ENCODE peak calls at places on chromosome 1, in ten cellular contexts. J is activated naive CD8-positive, alpha-beta T cell treated with anti-CD3 and anti-CD28 coated beads, Interleukin-2, amount 50 U/mL, for 24 hours; Y is T-helper 9 cell; Z is left ventricle myocardium superior; L is stimulated activated CD8-positive, alpha-beta memory T cell treated with anti-CD3 and anti-CD28 coated beads, Interleukin-7, amount 100 ng/mL, for 1 hour; X is AG04450; K is NCI-H2081; M is adipocyte; H is activated CD8-positive, alpha-beta memory T cell treated with anti-CD3 and anti-CD28 coated beads, Interleukin-2, amount 10 ng/mL, durations not matched to agents 7 days and 5 days; E is NCI-H1092. P is an unnamed sample.

GRCh38 chr1:161009602-161010211 is 11.2 kb downstream of the F11R start:
- DNase-seq in X (no peak), H (no peak), K (no peak), Z (no peak), E (no peak), J (no peak), L (no peak), M (no peak), Y (no peak), P (no peak)

GRCh38 chr1:30033276-30034104 is 689.9 kb downstream of the MATN1 start:
- DNase-seq in J (no peak), E (no peak), L (no peak), M (no peak), Y (no peak), K (no peak), X (no peak), H (peak), Z (no peak), P (no peak)

GRCh38 chr1:145963218-145964019 is 956 bp downstream of the ANKRD34A start:
- DNase-seq in X (no peak), E (no peak), H (no peak), M (peak), L (no peak), K (no peak), Y (no peak), J (no peak), Z (no peak), P (no peak)

GRCh38 chr1:12184008-12184681 is 17.4 kb downstream of the TNFRSF1B start:
- DNase-seq in L (no peak), H (no peak), J (no peak), K (no peak), Z (peak), M (peak), X (peak), Y (no peak), E (no peak), P (no peak)

GRCh38 chr1:5667513-5668325 is 324.5 kb downstream of the NPHP4 start:
- DNase-seq in J (no peak), Z (no peak), E (no peak), H (peak), L (no peak), K (no peak), X (no peak), Y (no peak), M (no peak), P (no peak)

GRCh38 chr1:20259646-20260045 is 31.0 kb upstream of the VWA5B1 start:
- DNase-seq in H (no peak), J (no peak), Z (no peak), K (no peak), L (no peak), X (no peak), M (no peak), E (no peak), Y (no peak), P (no peak)

GRCh38 chr1:230682274-230682673 is 31.6 kb downstream of the AGT start:
- DNase-seq in J (no peak), H (no peak), X (no peak), L (no peak), Z (no peak), Y (no peak), K (no peak), E (peak), M (no peak), P (no peak)

GRCh38 chr1:89603651-89604413 is 29.1 kb upstream of the LRRC8C start:
- DNase-seq in H (no peak), Y (no peak), E (no peak), M (no peak), K (no peak), X (no peak), J (peak), Z (no peak), L (no peak), P (no peak)

GRCh38 chr1:147539122-147539575 is 2.2 kb upstream of the BCL9 start:
- DNase-seq in E (no peak), J (peak), L (no peak), K (no peak), M (peak), Y (no peak), X (peak), Z (no peak), H (no peak), P (no peak)

GRCh38 chr1:11885922-11886321 is 27.2 kb upstream of the NPPB start:
- DNase-seq in H (no peak), M (no peak), Z (peak), L (no peak), E (no peak), Y (no peak), J (no peak), X (no peak), K (no peak), P (no peak)

GRCh38 chr1:117093870-117094621 is 27.5 kb downstream of the TRIM45 start:
- DNase-seq in L (no peak), M (peak), Z (no peak), Y (no peak), E (no peak), K (peak), X (no peak), J (peak), H (peak), P (no peak)

GRCh38 chr1:50978144-50978851 is 8.3 kb downstream of the CDKN2C start:
- DNase-seq in Z (peak), J (peak), X (no peak), K (peak), L (no peak), E (peak), Y (no peak), H (peak), M (peak), P (peak)

GRCh38 chr1:223844962-223845809 is 561 bp downstream of the TP53BP2 start:
- DNase-seq in Z (peak), H (peak), M (peak), Y (peak), X (no peak), E (peak), L (peak), K (peak), J (peak), P (peak)

GRCh38 chr1:216785760-216786159 is 62.5 kb upstream of the ESRRG start:
- DNase-seq in X (no peak), E (no peak), Y (no peak), K (no peak), L (no peak), J (no peak), M (no peak), H (no peak), Z (no peak), P (no peak)

GRCh38 chr1:3372317-3372716 is 82.1 kb upstream of the ARHGEF16 start:
- DNase-seq in Y (no peak), X (no peak), M (no peak), K (no peak), L (no peak), J (peak), E (no peak), Z (no peak), H (peak), P (no peak)

GRCh38 chr1:29527314-29528004 is 291.1 kb downstream of the PTPRU start:
- DNase-seq in J (no peak), E (no peak), H (peak), Z (no peak), L (no peak), M (no peak), X (no peak), Y (no peak), K (no peak), P (no peak)